ENCODE peak calls at places on chromosomes 1 and 21, in four cellular contexts. One of them, this sample, is unnamed.

GRCh38 chr1:61254629-61255323 is 172.4 kb downstream of the NFIA start:
- DNase-seq in stimulated activated CD8-positive, alpha-beta memory T cell treated with anti-CD3 and anti-CD28 coated beads, Interleukin-15, amount 100 ng/mL, for 24 hours: no peak
- DNase-seq in HEK293T: no peak
- DNase-seq in stimulated activated naive CD4-positive, alpha-beta T cell: no peak
- DNase-seq in this sample: peak; percentile 10

GRCh38 chr1:177979272-177979671 is 9.4 kb upstream of the SEC16B start:
- DNase-seq in stimulated activated CD8-positive, alpha-beta memory T cell treated with anti-CD3 and anti-CD28 coated beads, Interleukin-15, amount 100 ng/mL, for 24 hours: no peak
- DNase-seq in HEK293T: no peak
- DNase-seq in stimulated activated naive CD4-positive, alpha-beta T cell: no peak
- DNase-seq in this sample: no peak

GRCh38 chr1:89429062-89429461 is 65.2 kb downstream of the GBP6 start:
- DNase-seq in stimulated activated CD8-positive, alpha-beta memory T cell treated with anti-CD3 and anti-CD28 coated beads, Interleukin-15, amount 100 ng/mL, for 24 hours: no peak
- DNase-seq in HEK293T: no peak
- DNase-seq in stimulated activated naive CD4-positive, alpha-beta T cell: no peak
- DNase-seq in this sample: no peak

GRCh38 chr1:59499273-59499955 is 202.5 kb downstream of the FGGY start:
- DNase-seq in stimulated activated CD8-positive, alpha-beta memory T cell treated with anti-CD3 and anti-CD28 coated beads, Interleukin-15, amount 100 ng/mL, for 24 hours: no peak
- DNase-seq in HEK293T: no peak
- DNase-seq in stimulated activated naive CD4-positive, alpha-beta T cell: no peak
- DNase-seq in this sample: no peak

GRCh38 chr21:41931041-41931451 is 22.8 kb downstream of the C2CD2 start:
- DNase-seq in stimulated activated CD8-positive, alpha-beta memory T cell treated with anti-CD3 and anti-CD28 coated beads, Interleukin-15, amount 100 ng/mL, for 24 hours: no peak
- DNase-seq in HEK293T: no peak
- DNase-seq in stimulated activated naive CD4-positive, alpha-beta T cell: no peak
- DNase-seq in this sample: no peak

GRCh38 chr21:44766014-44766817 is 35.4 kb downstream of the UBE2G2 start:
- DNase-seq in stimulated activated CD8-positive, alpha-beta memory T cell treated with anti-CD3 and anti-CD28 coated beads, Interleukin-15, amount 100 ng/mL, for 24 hours: no peak
- DNase-seq in HEK293T: no peak
- DNase-seq in stimulated activated naive CD4-positive, alpha-beta T cell: no peak
- DNase-seq in this sample: no peak

GRCh38 chr1:116372651-116373444 is at the start of gene ATP1A1:
- DNase-seq in stimulated activated CD8-positive, alpha-beta memory T cell treated with anti-CD3 and anti-CD28 coated beads, Interleukin-15, amount 100 ng/mL, for 24 hours: peak; percentile 96
- DNase-seq in HEK293T: peak; percentile 98
- DNase-seq in stimulated activated naive CD4-positive, alpha-beta T cell: peak; percentile 96
- DNase-seq in this sample: peak; percentile 93

GRCh38 chr1:172801923-172802322 is 143.0 kb downstream of the FASLG start:
- DNase-seq in stimulated activated CD8-positive, alpha-beta memory T cell treated with anti-CD3 and anti-CD28 coated beads, Interleukin-15, amount 100 ng/mL, for 24 hours: no peak
- DNase-seq in HEK293T: no peak
- DNase-seq in stimulated activated naive CD4-positive, alpha-beta T cell: no peak
- DNase-seq in this sample: no peak

GRCh38 chr1:151537112-151537511 is 3.0 kb upstream of the TUFT1 start:
- DNase-seq in stimulated activated CD8-positive, alpha-beta memory T cell treated with anti-CD3 and anti-CD28 coated beads, Interleukin-15, amount 100 ng/mL, for 24 hours: no peak
- DNase-seq in HEK293T: no peak
- DNase-seq in stimulated activated naive CD4-positive, alpha-beta T cell: no peak
- DNase-seq in this sample: peak; percentile 98

GRCh38 chr1:32431736-32432400 is 33.0 kb upstream of the ZBTB8B start:
- DNase-seq in stimulated activated CD8-positive, alpha-beta memory T cell treated with anti-CD3 and anti-CD28 coated beads, Interleukin-15, amount 100 ng/mL, for 24 hours: no peak
- DNase-seq in HEK293T: no peak
- DNase-seq in stimulated activated naive CD4-positive, alpha-beta T cell: no peak
- DNase-seq in this sample: no peak

GRCh38 chr1:11550664-11551283 is 71.8 kb downstream of the DISP3 start:
- DNase-seq in stimulated activated CD8-positive, alpha-beta memory T cell treated with anti-CD3 and anti-CD28 coated beads, Interleukin-15, amount 100 ng/mL, for 24 hours: no peak
- DNase-seq in HEK293T: peak; percentile 86
- DNase-seq in stimulated activated naive CD4-positive, alpha-beta T cell: peak; percentile 19
- DNase-seq in this sample: peak; percentile 68

GRCh38 chr1:151840421-151840820 is 801 bp upstream of the C2CD4D start:
- DNase-seq in stimulated activated CD8-positive, alpha-beta memory T cell treated with anti-CD3 and anti-CD28 coated beads, Interleukin-15, amount 100 ng/mL, for 24 hours: no peak
- DNase-seq in HEK293T: no peak
- DNase-seq in stimulated activated naive CD4-positive, alpha-beta T cell: no peak
- DNase-seq in this sample: no peak

GRCh38 chr1:180173952-180174351 is 19.3 kb downstream of the QSOX1 start:
- DNase-seq in stimulated activated CD8-positive, alpha-beta memory T cell treated with anti-CD3 and anti-CD28 coated beads, Interleukin-15, amount 100 ng/mL, for 24 hours: no peak
- DNase-seq in HEK293T: no peak
- DNase-seq in stimulated activated naive CD4-positive, alpha-beta T cell: no peak
- DNase-seq in this sample: peak; percentile 18

This sample was measured in EL.